ENCODE peak calls at places on chromosomes 5 and 9, in five cellular contexts. F is esophagus squamous epithelium, Z is A673, M is transverse colon, U is HCT116. C is an unnamed sample.
A peak's percentile ranks its signal among the peaks of the same experiment; 100 is the strongest.

GRCh38 chr9:133761641-133762248 is 23.6 kb upstream of the SARDH start:
- DNase-seq in M (no peak), Z (no peak), U (no peak), F (no peak), C (no peak)

GRCh38 chr9:80954521-80954920 is 734.8 kb downstream of the TLE1 start:
- DNase-seq in M (no peak), F (no peak), U (no peak), Z (no peak), C (no peak)

GRCh38 chr9:126057461-126057860 is 269.2 kb upstream of the MVB12B start:
- DNase-seq in M (no peak), Z (no peak), F (no peak), U (no peak), C (no peak)

GRCh38 chr5:54021413-54022155 is 288.8 kb downstream of the ARL15 start:
- DNase-seq in F (no peak), M (no peak), U (no peak), Z (peak; percentile 69), C (no peak)

GRCh38 chr5:122516432-122516743 is 204.4 kb downstream of the SNCAIP start:
- DNase-seq in M (no peak), U (no peak), Z (no peak), F (no peak), C (no peak)

GRCh38 chr5:89037090-89037489 is 154.1 kb upstream of the MEF2C start:
- DNase-seq in F (no peak), U (no peak), M (no peak), Z (no peak), C (no peak)

GRCh38 chr5:180008433-180008832 is 63.1 kb downstream of the RNF130 start:
- DNase-seq in U (no peak), Z (no peak), F (no peak), M (no peak), C (no peak)

GRCh38 chr5:103866169-103866568 is 303.6 kb upstream of the NUDT12 start:
- DNase-seq in U (no peak), F (no peak), Z (no peak), M (no peak), C (no peak)

GRCh38 chr5:108003178-108003577 is 332.4 kb upstream of the EFNA5 start:
- DNase-seq in Z (peak; percentile 7), F (no peak), U (no peak), M (no peak), C (no peak)

GRCh38 chr9:99192786-99193465 is 28.8 kb downstream of the ALG2 start:
- DNase-seq in M (no peak), F (no peak), Z (peak; percentile 35), U (no peak), C (no peak)

GRCh38 chr5:95090774-95091173 is 194.1 kb downstream of the MCTP1 start:
- DNase-seq in F (no peak), Z (no peak), M (no peak), U (no peak), C (no peak)

GRCh38 chr9:112158629-112159228 is 16.4 kb downstream of the SUSD1 start:
- DNase-seq in M (no peak), F (no peak), Z (no peak), U (no peak), C (no peak)

GRCh38 chr5:126003309-126003708 is 419.9 kb upstream of the GRAMD2B start:
- DNase-seq in F (no peak), M (no peak), Z (peak; percentile 59), U (no peak), C (no peak)

GRCh38 chr5:176540476-176540899 is 3.3 kb upstream of the RNF44 start:
- DNase-seq in M (no peak), F (no peak), Z (no peak), U (no peak), C (no peak)

GRCh38 chr9:122368642-122369041 is 2.2 kb upstream of the PTGS1 start:
- DNase-seq in F (no peak), M (no peak), Z (no peak), U (no peak), C (no peak)

GRCh38 chr9:122367065-122367464 is 3.8 kb upstream of the PTGS1 start:
- DNase-seq in U (no peak), M (no peak), F (no peak), Z (no peak), C (no peak)

GRCh38 chr9:122370303-122370702 is 521 bp upstream of the PTGS1 start:
- DNase-seq in M (peak; percentile 37), U (no peak), F (no peak), Z (no peak), C (no peak)

GRCh38 chr9:122366074-122366672 is 4.7 kb upstream of the PTGS1 start:
- DNase-seq in U (no peak), F (no peak), Z (no peak), M (no peak), C (no peak)

GRCh38 chr9:122367779-122368460 is 2.9 kb upstream of the PTGS1 start:
- DNase-seq in M (no peak), Z (no peak), U (no peak), F (no peak), C (no peak)
- H3K27ac ChIP-seq in M (no peak overlapping the region), Z (no peak overlapping the region), U (no peak overlapping the region), F (peak overlapping the region; percentile 84), C (no peak overlapping the region)

GRCh38 chr5:37248387-37248969 is 698 bp downstream of the CPLANE1 start:
- DNase-seq in M (no peak), F (no peak), U (no peak), Z (peak; percentile 45), C (no peak)

GRCh38 chr5:37249820-37250175 is 622 bp upstream of the CPLANE1 start:
- DNase-seq in F (no peak), M (no peak), Z (no peak), U (no peak), C (no peak)

GRCh38 chr5:37247496-37247895 is 1.7 kb downstream of the CPLANE1 start:
- DNase-seq in U (no peak), Z (no peak), M (no peak), F (no peak), C (no peak)

GRCh38 chr5:37247036-37247435 is 2.1 kb downstream of the CPLANE1 start:
- DNase-seq in Z (no peak), U (no peak), F (no peak), M (no peak), C (no peak)

DNA sequence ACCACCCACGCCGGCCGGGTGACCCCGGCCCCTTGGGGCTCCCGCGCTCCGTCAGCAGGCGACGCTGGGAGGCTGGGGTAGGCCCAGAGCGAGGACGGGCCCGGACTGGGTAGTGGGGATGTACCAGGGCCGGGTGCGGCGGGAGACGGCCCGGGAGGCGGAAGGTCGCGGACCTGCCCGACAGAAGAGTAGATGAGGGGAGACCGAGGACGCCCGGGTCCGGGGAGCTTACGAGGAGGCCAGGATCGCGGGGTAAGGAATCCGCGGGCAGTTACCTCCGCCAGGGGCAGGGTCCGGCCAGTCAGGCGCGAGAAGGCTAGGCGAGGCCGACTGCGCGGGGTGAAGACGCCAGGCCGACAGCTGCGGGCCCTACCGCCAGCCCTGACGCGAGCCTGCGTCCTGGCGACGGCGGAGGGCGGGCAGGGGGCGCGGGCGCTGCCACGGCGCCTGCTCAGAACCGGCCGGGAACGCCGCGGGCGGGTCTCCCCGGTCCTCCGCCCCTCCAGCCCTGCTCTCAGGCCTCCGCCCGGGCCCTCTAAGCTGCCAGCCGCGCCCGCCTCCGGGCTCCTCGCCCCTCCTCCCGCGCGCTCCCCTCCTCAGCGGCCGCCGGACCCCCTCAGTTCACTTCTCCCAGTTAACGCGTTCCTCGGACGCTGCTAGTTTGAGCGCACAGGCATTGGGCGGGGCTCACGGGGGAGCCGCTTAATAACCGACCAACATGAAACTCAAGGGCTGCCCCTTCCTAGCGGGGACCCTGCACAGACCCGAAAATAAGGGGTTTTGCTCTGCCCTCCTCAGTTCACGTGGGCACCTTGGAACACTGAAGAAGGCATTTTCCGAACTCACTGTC is at the start of gene CPLANE1:
- DNase-seq in F (peak; percentile 7), Z (peak; percentile 78), M (peak; percentile 72), U (no peak), C (no peak)
- TF ChIP-seq CTCF in F (no peak), Z (no peak), M (no peak), U (no peak), C (peak; percentile 20)

GRCh38 chr9:9536481-9536880 is 1076.3 kb downstream of the PTPRD start:
- DNase-seq in U (no peak), M (no peak), Z (no peak), F (no peak), C (no peak)
- H3K27me3 ChIP-seq in U (no peaks in the 10 kb centered on the region), M (no peaks in the 10 kb centered on the region), Z (no peaks in the 10 kb centered on the region), F (no peaks in the 10 kb centered on the region), C (no peaks in the 10 kb centered on the region)

GRCh38 chr5:17120209-17120608 is 97.2 kb upstream of the BASP1 start:
- DNase-seq in Z (no peak), M (no peak), U (no peak), F (no peak), C (no peak)
- H3K27ac ChIP-seq in Z (no peak overlapping the region), M (no peak overlapping the region), U (no peak overlapping the region), F (no peak overlapping the region), C (no peak overlapping the region)

GRCh38 chr9:89920131-89920530 is 315.3 kb downstream of the GADD45G start:
- DNase-seq in Z (no peak), F (no peak), M (no peak), U (no peak), C (no peak)
- TF ChIP-seq CTCF in Z (no peak), F (no peak), M (no peak), U (no peak), C (no peak)

GRCh38 chr5:2031581-2031980 is 148.9 kb upstream of the IRX4 start:
- DNase-seq in M (no peak), F (no peak), U (no peak), Z (no peak), C (no peak)
- H3K27me3 ChIP-seq in M (peaks cover 9% of the 10 kb centered on the region), F (peaks cover 9% of the 10 kb centered on the region), U (peaks cover 70% of the 10 kb centered on the region), Z (peaks cover 87% of the 10 kb centered on the region), C (no peaks in the 10 kb centered on the region)

DNA sequence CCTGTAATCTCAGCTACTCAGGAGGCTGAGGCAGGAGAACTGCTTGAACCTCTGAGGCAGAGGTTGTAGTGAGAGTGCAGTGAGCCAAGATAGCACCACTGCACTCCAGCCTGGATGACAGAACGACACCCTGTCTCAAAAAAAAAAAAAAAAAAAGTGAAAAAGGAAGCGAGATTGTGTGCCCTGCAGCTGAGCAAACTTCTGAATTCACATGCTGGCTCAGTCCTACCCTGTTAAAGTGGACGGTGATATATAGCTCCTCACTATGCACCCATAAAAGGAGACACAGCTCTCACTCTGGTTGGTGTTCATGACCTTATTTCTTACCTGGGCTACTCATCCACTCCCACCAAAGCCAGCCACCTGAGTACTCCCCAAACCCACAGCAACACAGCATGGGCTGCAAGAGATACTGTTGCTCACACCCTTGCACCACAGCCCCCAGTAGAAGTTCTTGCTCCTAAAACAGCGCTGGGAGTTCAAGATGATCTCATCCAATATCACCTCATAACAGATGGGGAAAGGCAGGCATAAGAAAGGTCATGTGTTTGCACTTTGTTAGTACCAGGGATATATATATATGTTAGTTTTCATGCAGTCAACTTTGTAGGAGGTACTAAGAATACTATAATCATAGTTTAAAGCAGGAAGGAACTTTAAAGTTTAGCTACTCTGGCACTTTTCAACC is 4.1 kb downstream of the TTLL11 start:
- DNase-seq in M (no peak), F (no peak), U (no peak), Z (no peak), C (no peak)
- H3K27ac ChIP-seq in M (peak overlapping the region; percentile 69), F (no peak overlapping the region), U (no peak overlapping the region), Z (no peak overlapping the region), C (peak overlapping the region; percentile 73)

DNA sequence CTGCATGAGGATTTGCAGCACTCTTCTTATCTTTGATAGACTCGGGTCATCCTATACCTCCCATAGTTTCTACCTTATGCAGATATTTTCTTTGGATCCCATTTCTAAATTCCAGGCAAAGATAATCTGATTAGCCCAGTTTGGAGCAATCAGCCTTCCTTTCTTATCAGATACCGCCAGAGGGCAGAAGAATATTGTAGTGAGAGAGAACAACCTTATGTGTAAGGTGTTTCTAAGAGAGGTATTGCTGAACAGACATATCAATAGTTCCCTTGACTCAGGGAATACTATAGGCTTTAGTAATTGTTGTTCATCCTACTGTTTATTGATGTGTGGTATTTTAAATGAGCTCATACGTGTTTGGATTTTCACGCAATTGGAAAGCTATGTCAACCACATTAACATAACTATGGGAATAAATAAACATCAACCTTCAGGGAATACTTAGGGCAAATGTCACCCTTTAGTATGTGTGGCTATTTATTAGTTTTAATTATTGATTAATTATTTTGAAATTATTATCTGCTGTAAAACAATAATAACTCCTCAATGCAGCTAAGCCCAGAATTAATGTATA is 1435.2 kb upstream of the CDH9 start:
- DNase-seq in M (no peak), U (no peak), Z (no peak), F (no peak), C (no peak)
- TF ChIP-seq CTCF in M (no peak), U (no peak), Z (no peak), F (no peak), C (peak; percentile 26)

C was measured in ascending aorta.